ENCODE peak calls at places on chromosomes 11 and 22, in six cellular contexts. A is neural progenitor cell, C is PC-3, I is SK-N-SH, F is HCT116, B is MM.1S. P is an unnamed sample.
A peak's percentile ranks its signal among the peaks of the same experiment; 100 is the strongest.

GRCh38 chr11:88041679-88042078 is 133.6 kb downstream of the RAB38 start:
- DNase-seq in I (no peak), B (no peak), C (no peak), F (no peak), A (no peak), P (no peak)

GRCh38 chr11:12853652-12854296 is 155.3 kb upstream of the RASSF10 start:
- DNase-seq in I (no peak), A (no peak), C (no peak), B (no peak), F (no peak), P (no peak)

GRCh38 chr11:116207349-116207748 is 565.4 kb downstream of the BUD13 start:
- DNase-seq in A (no peak), I (peak; percentile 61), F (no peak), B (no peak), C (no peak), P (no peak)

GRCh38 chr11:73321342-73322110 is 13.4 kb downstream of the ARHGEF17 start:
- DNase-seq in C (no peak), A (no peak), I (peak; percentile 89), B (no peak), F (no peak), P (peak; percentile 61)

GRCh38 chr11:2774173-2775082 is 74.6 kb upstream of the KCNQ1OT1 start:
- DNase-seq in C (no peak), B (no peak), F (no peak), A (no peak), I (no peak), P (no peak)

GRCh38 chr11:126334665-126335462 is 20.6 kb upstream of the ST3GAL4 start:
- DNase-seq in A (no peak), C (peak; percentile 42), B (no peak), I (no peak), F (no peak), P (peak; percentile 83)

GRCh38 chr11:72721689-72722049 is 30.5 kb downstream of the ARAP1 start:
- DNase-seq in C (no peak), F (no peak), A (no peak), I (no peak), B (peak; percentile 41), P (peak; percentile 62)

GRCh38 chr11:35919244-35919643 is 24.6 kb upstream of the LDLRAD3 start:
- DNase-seq in A (peak; percentile 70), C (peak; percentile 51), F (no peak), B (no peak), I (no peak), P (no peak)

GRCh38 chr22:46009730-46010129 is 32.8 kb upstream of the WNT7B start:
- DNase-seq in C (no peak), B (peak; percentile 2), A (no peak), F (no peak), I (no peak), P (no peak)

GRCh38 chr22:19884954-19885751 is 30.5 kb upstream of the GNB1L start:
- DNase-seq in I (no peak), A (no peak), C (no peak), B (no peak), F (no peak), P (no peak)

GRCh38 chr11:116930177-116930576 is 92.8 kb upstream of the APOA1 start:
- DNase-seq in A (no peak), I (no peak), F (no peak), C (no peak), B (peak; percentile 57), P (peak; percentile 22)

GRCh38 chr11:92322225-92322624 is 97.6 kb downstream of the FAT3 start:
- DNase-seq in C (peak; percentile 42), A (no peak), I (no peak), B (peak; percentile 86), F (no peak), P (peak; percentile 71)

DNA sequence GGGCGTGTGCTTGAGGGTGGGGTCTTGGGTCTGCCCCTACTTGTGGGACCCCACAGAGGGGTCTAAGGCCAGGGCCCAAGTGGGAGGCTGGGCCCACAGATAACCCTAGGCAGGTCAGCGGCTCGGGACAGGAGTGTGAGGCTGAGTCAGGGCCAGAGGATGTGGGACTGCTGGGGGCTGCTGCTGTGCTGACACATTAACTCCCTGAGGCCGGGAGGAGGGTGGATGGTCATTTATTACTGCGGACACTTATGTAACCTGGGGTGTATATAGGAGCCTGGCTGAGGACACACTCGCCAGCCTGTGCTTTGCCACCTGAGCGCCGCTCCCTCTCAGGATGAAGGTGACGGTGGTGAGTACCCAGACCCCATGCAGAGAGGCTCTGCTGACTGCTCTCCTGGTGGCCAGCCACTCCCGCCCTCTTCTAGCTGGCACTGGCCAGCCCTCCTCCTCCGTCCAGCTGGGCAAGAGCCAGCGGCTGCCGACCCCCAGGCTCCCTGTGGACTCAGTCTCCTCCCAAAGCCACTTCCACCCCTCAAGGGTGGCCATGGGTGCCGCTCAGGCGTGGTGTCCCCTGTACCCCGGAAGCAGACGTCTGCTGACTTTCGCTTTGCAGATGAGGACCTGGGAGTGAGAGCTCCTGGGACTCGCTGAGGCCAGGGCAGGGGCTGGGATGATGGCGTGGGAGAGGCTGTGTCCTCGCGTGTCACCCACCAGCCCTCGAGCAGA is at the start of gene MIOX:
- DNase-seq in A (no peak), F (no peak), I (no peak), C (no peak), B (no peak), P (peak; percentile 40)
- H3K9ac ChIP-seq in A (no peak within 1 kb of the TSS), F (no peak within 1 kb of the TSS), I (no peak within 1 kb of the TSS), C (no peak within 1 kb of the TSS), B (no peak within 1 kb of the TSS), P (no peak within 1 kb of the TSS)

DNA sequence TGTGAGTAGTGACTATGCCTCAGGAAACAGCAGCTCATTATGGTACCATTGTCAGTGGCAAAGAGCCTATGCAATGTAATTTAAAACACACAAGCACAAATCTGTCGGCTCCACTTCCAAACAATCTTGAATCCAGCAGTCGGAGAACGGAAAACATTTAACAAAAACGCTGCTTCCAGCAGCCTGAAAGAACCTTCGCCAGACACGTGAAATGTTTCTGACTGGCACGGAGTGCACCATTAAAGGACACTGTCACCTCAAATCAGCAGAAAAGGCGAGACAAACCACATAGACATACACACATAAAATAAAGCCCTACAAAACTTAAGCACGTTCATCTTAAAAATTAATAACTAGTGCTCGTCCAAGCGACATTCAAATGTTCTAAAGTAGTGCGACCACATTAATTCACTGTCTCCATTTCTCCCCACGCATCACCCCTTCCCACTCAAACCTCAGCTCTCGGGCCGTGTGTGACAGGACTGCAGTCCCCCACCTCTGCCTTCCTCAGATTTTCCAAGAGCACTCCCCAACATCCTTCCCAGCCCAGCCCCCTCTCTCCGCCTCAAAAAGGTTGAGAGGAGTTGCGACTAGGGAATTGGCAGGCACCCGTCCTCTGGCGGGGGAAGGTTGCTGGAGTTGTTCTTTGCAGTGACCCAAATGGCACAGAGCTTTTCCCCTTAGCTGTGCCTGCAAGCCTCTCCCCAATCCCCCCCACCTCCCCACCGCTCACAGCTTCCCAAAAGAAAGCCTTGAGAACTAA is 638 bp downstream of the RAB30 start:
- DNase-seq in C (no peak), F (no peak), I (peak; percentile 39), A (peak; percentile 60), B (no peak), P (peak; percentile 53)
- TF ChIP-seq EZH2phosphoT487 in C (no peak), F (no peak), I (no peak), A (no peak), B (no peak), P (no peak)

DNA sequence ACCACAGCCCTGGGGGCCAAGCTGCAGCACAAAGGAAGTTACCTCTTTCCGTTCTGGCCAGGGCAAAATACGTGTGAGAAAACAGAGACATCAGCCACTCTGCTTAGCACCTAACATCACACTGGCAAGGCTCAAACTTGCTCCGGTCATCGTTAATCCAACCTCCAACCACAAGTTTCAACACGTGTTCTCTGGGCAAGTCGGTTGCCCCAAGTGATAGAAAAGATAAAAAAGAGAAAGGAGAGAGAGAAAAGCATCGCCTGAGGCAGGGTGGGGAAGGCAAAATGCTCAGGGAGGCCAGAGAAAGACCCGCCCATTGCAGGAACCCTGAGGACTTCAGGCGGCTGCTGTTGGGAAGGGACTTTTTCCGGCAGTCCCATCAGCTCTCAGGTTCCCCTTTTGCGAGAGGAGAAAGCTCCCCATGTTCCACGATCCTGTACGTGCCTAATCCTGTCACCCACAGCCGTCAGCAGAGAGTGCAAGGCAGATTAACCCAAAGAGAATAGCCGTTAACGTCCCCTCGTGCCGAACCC is 18.5 kb upstream of the B4GALNT4 start:
- DNase-seq in A (no peak), F (no peak), C (no peak), I (no peak), B (peak; percentile 82), P (peak; percentile 71)
- H3K4me1 ChIP-seq in A (peaks cover 13% of the 10 kb centered on the region), F (peaks cover 12% of the 10 kb centered on the region), C (peaks cover 9% of the 10 kb centered on the region), I (peaks cover 7% of the 10 kb centered on the region), B (peaks cover 17% of the 10 kb centered on the region), P (peaks cover 39% of the 10 kb centered on the region)

DNA sequence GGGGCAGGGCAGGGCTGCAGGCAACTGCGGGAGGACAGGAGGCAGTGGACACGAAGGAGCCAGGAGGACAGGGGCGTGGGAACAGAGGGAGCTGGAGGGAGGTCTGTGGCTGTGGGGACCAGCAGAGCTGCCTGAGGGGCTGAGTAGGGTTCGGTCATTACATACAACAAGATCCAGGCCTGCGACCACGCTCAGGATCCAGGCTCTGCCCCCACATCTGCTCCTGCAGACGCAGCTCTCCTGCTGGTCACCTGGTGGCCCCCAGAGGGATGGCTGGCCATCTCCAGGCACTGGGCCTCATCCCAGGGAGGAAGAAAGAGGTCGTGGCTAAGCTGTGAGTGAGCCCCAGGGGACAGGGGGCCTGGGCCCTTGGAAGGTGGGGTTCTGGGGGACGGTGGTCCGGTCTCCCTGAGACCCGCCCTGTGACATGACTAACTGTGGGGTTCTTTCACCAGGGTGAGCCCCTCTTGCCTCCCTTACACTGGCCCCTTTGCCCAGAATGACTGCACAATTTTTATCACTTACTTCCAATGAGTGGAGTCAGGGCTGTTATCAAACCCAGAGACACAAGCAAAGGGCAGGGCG is 6.8 kb upstream of the APOBEC3A start:
- DNase-seq in C (no peak), I (no peak), A (no peak), B (no peak), F (no peak), P (no peak)
- H3K9ac ChIP-seq in C (no peak overlapping the region), I (no peak overlapping the region), A (no peak overlapping the region), B (no peak overlapping the region), F (no peak overlapping the region), P (no peak overlapping the region)

GRCh38 chr22:21102659-21103267 is 57.0 kb downstream of the LRRC74B start:
- DNase-seq in F (peak; percentile 71), I (peak; percentile 88), A (peak; percentile 90), B (peak; percentile 76), C (peak; percentile 59), P (peak; percentile 77)

GRCh38 chr22:21098099-21098671 is 52.4 kb downstream of the LRRC74B start:
- DNase-seq in B (no peak), I (no peak), F (peak; percentile 35), A (no peak), C (no peak), P (no peak)

GRCh38 chr22:21101877-21102638 is 56.3 kb downstream of the LRRC74B start:
- DNase-seq in B (no peak), A (no peak), C (no peak), I (no peak), F (no peak), P (peak; percentile 31)

GRCh38 chr22:21100149-21101032 is 54.6 kb downstream of the LRRC74B start:
- DNase-seq in C (no peak), I (no peak), A (no peak), B (no peak), F (no peak), P (peak; percentile 29)

DNA sequence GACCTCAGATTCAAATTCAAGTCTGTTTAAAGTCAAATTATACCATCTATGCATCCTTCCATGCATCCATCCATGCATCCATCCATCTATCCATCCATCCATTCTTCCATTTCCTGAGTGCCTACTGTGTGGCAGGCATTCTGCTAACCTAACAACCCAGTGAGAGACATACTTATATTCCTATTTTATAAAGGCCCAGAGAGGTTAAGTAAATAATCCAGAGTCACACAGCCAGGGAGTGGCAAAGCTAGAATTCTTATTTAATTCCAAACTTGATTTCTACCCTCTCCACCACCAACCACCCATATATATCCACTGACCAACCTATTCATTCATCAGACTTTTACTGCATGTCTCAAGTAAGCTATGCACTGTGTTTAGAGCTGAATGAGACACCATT is 53.8 kb downstream of the LRRC74B start:
- DNase-seq in I (no peak), B (no peak), F (no peak), C (no peak), A (no peak), P (no peak)
- TF ChIP-seq EZH2phosphoT487 in I (no peak), B (no peak), F (no peak), C (no peak), A (no peak), P (no peak)

GRCh38 chr11:846496-847098 is 3.9 kb downstream of the TSPAN4 start:
- DNase-seq in A (no peak), B (no peak), I (no peak), F (no peak), C (no peak), P (peak; percentile 86)
- H3K4me1 ChIP-seq in A (peaks cover 47% of the 10 kb centered on the region), B (peaks cover 4% of the 10 kb centered on the region), I (peaks cover 44% of the 10 kb centered on the region), F (peaks cover 39% of the 10 kb centered on the region), C (peaks cover 33% of the 10 kb centered on the region), P (peaks cover 19% of the 10 kb centered on the region)